ENCODE peak calls at places on chromosomes 7 and 10, in eight cellular contexts. S is uterus; V is GM23248; U is body of pancreas; I is spleen; B is CD4-positive, alpha-beta memory T cell; D is ovary; T is kidney. Y is an unnamed sample.

GRCh38 chr10:102596506-102596971 is 47.7 kb upstream of the TRIM8 start:
- DNase-seq in S (peak; percentile 48), V (peak; percentile 77), U (peak; percentile 67), I (no peak), B (no peak), D (no peak), T (no peak), Y (peak; percentile 69)

GRCh38 chr10:106609466-106609865 is 555.0 kb downstream of the SORCS1 start:
- DNase-seq in S (no peak), V (no peak), U (no peak), I (no peak), B (no peak), D (no peak), T (no peak), Y (no peak)

GRCh38 chr7:151091431-151091830 is 5.2 kb downstream of the AGAP3 start:
- DNase-seq in S (no peak), V (peak; percentile 42), U (peak; percentile 52), I (no peak), B (no peak), D (no peak), T (no peak), Y (peak; percentile 83)

GRCh38 chr10:63666836-63667383 is 145.7 kb downstream of the REEP3 start:
- DNase-seq in S (no peak), V (peak; percentile 86), U (no peak), I (no peak), B (no peak), D (no peak), T (no peak), Y (no peak)

GRCh38 chr7:112938895-112939588 is 147.6 kb downstream of the GPR85 start:
- DNase-seq in S (peak; percentile 24), V (peak; percentile 70), U (peak; percentile 18), I (peak; percentile 77), B (no peak), D (peak; percentile 58), T (peak; percentile 82), Y (peak; percentile 51)

GRCh38 chr10:31321396-31321941 is 2.5 kb downstream of the ZEB1 start:
- DNase-seq in S (no peak), V (peak; percentile 47), U (no peak), I (peak; percentile 58), B (peak; percentile 65), D (no peak), T (no peak), Y (no peak)

GRCh38 chr7:100211342-100211780 is 8.4 kb upstream of the PVRIG start:
- DNase-seq in S (no peak), V (no peak), U (no peak), I (peak; percentile 59), B (peak; percentile 35), D (no peak), T (no peak), Y (no peak)

GRCh38 chr10:78196964-78197363 is 163.3 kb downstream of the RPS24 start:
- DNase-seq in S (no peak), V (peak; percentile 91), U (no peak), I (no peak), B (no peak), D (no peak), T (no peak), Y (no peak)

GRCh38 chr10:31194986-31195385 is 124.0 kb upstream of the ZEB1 start:
- DNase-seq in S (no peak), V (no peak), U (no peak), I (no peak), B (no peak), D (no peak), T (no peak), Y (no peak)

GRCh38 chr10:104057717-104058116 is 28.0 kb downstream of the COL17A1 start:
- DNase-seq in S (no peak), V (no peak), U (no peak), I (no peak), B (no peak), D (no peak), T (no peak), Y (no peak)

GRCh38 chr10:4069491-4069890 is 284.5 kb upstream of the KLF6 start:
- DNase-seq in S (no peak), V (peak; percentile 52), U (no peak), I (no peak), B (no peak), D (no peak), T (no peak), Y (no peak)

DNA sequence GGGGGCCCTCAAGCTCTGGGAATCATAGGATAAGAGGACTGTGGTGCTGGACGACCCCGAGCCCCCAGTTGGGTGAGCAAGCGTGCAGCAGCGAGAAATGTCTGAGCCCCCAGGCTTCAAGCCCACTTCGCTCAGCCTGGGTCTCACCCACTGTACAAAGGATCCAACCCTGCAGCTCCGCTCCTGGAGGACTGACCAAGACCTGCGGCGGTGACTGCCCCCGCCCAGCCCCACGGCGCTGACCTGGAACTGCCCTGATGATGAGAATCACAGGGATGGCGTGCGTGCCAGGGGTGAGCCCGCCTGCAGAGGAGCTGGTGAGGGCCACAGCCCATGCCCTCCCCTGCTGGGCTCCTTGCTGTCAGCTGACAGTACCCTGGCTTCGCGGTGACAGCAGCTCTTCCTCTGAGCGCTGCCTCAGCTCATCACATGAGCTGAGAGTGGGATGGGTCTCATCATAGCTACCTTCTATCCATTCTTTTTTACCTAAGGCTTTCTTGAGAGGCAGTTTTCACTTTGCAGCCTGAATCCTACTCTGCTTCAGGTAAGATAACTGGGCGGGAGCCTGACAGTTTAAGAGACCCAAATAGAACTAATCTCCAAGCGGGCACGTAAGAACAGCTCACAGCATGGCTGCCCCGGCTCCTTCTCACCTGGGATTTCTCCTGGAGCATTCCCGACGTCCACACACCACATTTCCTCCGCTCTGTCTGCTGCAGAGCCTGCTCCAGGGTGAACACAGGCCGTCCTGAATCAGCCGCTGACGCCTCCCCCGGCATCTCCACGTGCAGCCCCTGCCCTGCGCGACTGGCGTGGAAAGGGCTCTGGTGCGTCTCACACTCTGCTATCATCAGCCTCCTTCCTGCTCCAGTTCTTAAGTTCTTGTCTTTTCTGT is 329.9 kb downstream of the PTPRN2 start:
- DNase-seq in S (no peak), V (no peak), U (no peak), I (peak; percentile 57), B (no peak), D (no peak), T (peak; percentile 53), Y (no peak)
- H3K9me3 ChIP-seq in S (no peaks in the 10 kb centered on the region), V (no peaks in the 10 kb centered on the region), U (no peaks in the 10 kb centered on the region), I (peaks cover 4% of the 10 kb centered on the region), B (no peaks in the 10 kb centered on the region), D (no peaks in the 10 kb centered on the region), T (no peaks in the 10 kb centered on the region), Y (no peaks in the 10 kb centered on the region)

GRCh38 chr7:51455086-51455485 is 138.5 kb upstream of the COBL start:
- DNase-seq in S (no peak), V (no peak), U (no peak), I (no peak), B (no peak), D (no peak), T (no peak), Y (no peak)

GRCh38 chr7:51455948-51456347 is 139.3 kb upstream of the COBL start:
- DNase-seq in S (no peak), V (no peak), U (no peak), I (no peak), B (no peak), D (no peak), T (no peak), Y (no peak)

GRCh38 chr7:51457079-51457478 is 140.5 kb upstream of the COBL start:
- DNase-seq in S (no peak), V (no peak), U (no peak), I (no peak), B (no peak), D (no peak), T (no peak), Y (no peak)

GRCh38 chr7:51455513-51455912 is 138.9 kb upstream of the COBL start:
- DNase-seq in S (no peak), V (no peak), U (no peak), I (no peak), B (no peak), D (no peak), T (no peak), Y (no peak)

GRCh38 chr7:51456471-51457060 is 140.0 kb upstream of the COBL start:
- DNase-seq in S (no peak), V (no peak), U (no peak), I (no peak), B (no peak), D (no peak), T (no peak), Y (no peak)
- H3K9me3 ChIP-seq in S (no peaks in the 10 kb centered on the region), V (no peaks in the 10 kb centered on the region), U (no peaks in the 10 kb centered on the region), I (no peaks in the 10 kb centered on the region), B (no peaks in the 10 kb centered on the region), D (no peaks in the 10 kb centered on the region), T (no peaks in the 10 kb centered on the region), Y (no peaks in the 10 kb centered on the region)

GRCh38 chr10:131475803-131476202 is 164.3 kb upstream of the TCERG1L start:
- DNase-seq in S (no peak), V (no peak), U (no peak), I (no peak), B (no peak), D (no peak), T (no peak), Y (no peak)
- H3K9me3 ChIP-seq in S (no peaks in the 10 kb centered on the region), V (no peaks in the 10 kb centered on the region), U (no peaks in the 10 kb centered on the region), I (no peaks in the 10 kb centered on the region), B (no peaks in the 10 kb centered on the region), D (no peaks in the 10 kb centered on the region), T (no peaks in the 10 kb centered on the region), Y (no peaks in the 10 kb centered on the region)

GRCh38 chr10:1212571-1213141 is 156.5 kb downstream of the WDR37 start:
- DNase-seq in S (no peak), V (no peak), U (no peak), I (peak; percentile 51), B (no peak), D (no peak), T (no peak), Y (no peak)

GRCh38 chr10:1213707-1214675 is 157.8 kb downstream of the WDR37 start:
- DNase-seq in S (no peak), V (no peak), U (no peak), I (peak; percentile 57), B (no peak), D (no peak), T (no peak), Y (no peak)

GRCh38 chr10:1210667-1211066 is 154.5 kb downstream of the WDR37 start:
- DNase-seq in S (no peak), V (no peak), U (no peak), I (peak; percentile 68), B (no peak), D (no peak), T (no peak), Y (no peak)

GRCh38 chr10:1213252-1213651 is 157.1 kb downstream of the WDR37 start:
- DNase-seq in S (no peak), V (no peak), U (no peak), I (peak; percentile 59), B (no peak), D (no peak), T (no peak), Y (no peak)

DNA sequence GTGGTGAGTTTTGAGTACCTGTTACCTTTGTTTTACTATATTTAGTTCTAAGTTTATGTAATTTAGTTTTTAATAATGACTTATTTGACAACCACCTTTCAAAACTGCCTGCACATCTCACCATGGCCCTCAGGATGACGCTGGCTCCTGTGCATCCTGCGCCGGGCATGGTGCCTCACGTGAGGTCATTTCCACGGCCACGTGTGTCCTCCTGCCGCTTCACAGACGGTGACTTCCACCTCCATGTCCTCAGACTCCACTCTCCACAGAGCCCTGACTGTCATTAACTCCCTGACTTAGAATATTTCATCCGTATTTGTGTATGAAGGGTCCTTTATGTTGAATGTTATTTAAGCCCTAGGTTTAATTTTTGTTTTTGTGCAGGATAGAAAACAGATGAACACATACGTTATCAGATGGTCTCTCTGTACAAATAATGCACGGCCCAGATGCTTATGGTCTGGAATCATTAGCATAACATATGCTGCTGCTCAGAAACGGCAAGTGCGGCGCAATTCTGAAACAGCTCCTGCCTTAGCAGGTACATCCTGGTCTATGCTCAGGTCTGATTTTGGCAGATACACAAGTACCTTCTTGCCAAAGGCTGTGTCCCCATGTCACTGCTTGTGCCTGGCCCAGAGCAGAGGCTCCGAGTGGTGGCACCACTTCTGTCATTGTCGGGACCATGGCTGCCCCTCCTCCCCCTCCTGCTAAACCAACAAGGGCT is 155.8 kb downstream of the WDR37 start:
- DNase-seq in S (no peak), V (no peak), U (no peak), I (peak; percentile 45), B (no peak), D (no peak), T (no peak), Y (no peak)
- H3K9me3 ChIP-seq in S (no peaks in the 10 kb centered on the region), V (no peaks in the 10 kb centered on the region), U (no peaks in the 10 kb centered on the region), I (no peaks in the 10 kb centered on the region), B (no peaks in the 10 kb centered on the region), D (no peaks in the 10 kb centered on the region), T (no peaks in the 10 kb centered on the region), Y (no peaks in the 10 kb centered on the region)

Y was measured in Caco-2.